ENCODE peak calls at places on chromosomes 7 and 10, in five cellular contexts. Z is brain microvascular endothelial cell, A is osteoblast, U is IMR-90, T is tibial artery. L is an unnamed sample.

GRCh38 chr7:73701357-73701995 is 18.0 kb downstream of the STX1A start:
- DNase-seq in Z (peak), A (peak), U (peak), T (no peak), L (no peak)

GRCh38 chr10:63114031-63114814 is 18.9 kb upstream of the NRBF2 start:
- DNase-seq in Z (peak), A (no peak), U (peak), T (peak), L (peak)

GRCh38 chr10:92184977-92185376 is 105.9 kb downstream of the CPEB3 start:
- DNase-seq in Z (no peak), A (no peak), U (no peak), T (no peak), L (no peak)

GRCh38 chr10:96540240-96540639 is 26.5 kb upstream of the TLL2 start:
- DNase-seq in Z (no peak), A (no peak), U (no peak), T (no peak), L (no peak)

GRCh38 chr7:138116156-138116555 is 39.9 kb downstream of the AKR1D1 start:
- DNase-seq in Z (peak), A (peak), U (peak), T (no peak), L (peak)

GRCh38 chr7:15853832-15854470 is 167.5 kb upstream of the MEOX2 start:
- DNase-seq in Z (no peak), A (no peak), U (peak), T (no peak), L (no peak)

GRCh38 chr10:97690138-97690537 is 3.1 kb upstream of the AVPI1 start:
- DNase-seq in Z (no peak), A (no peak), U (no peak), T (peak), L (no peak)

GRCh38 chr10:20118119-20118518 is 301.9 kb downstream of the PLXDC2 start:
- DNase-seq in Z (no peak), A (no peak), U (no peak), T (no peak), L (no peak)

GRCh38 chr10:101027281-101027680 is 3.6 kb downstream of the PDZD7 start:
- DNase-seq in Z (no peak), A (peak), U (no peak), T (no peak), L (no peak)

GRCh38 chr10:132122097-132122861 is 56.5 kb downstream of the JAKMIP3 start:
- DNase-seq in Z (no peak), A (no peak), U (no peak), T (no peak), L (no peak)

GRCh38 chr10:30752481-30752881 is 122.9 kb upstream of the LYZL2 start:
- DNase-seq in Z (no peak), A (no peak), U (no peak), T (no peak), L (no peak)
- H3K27ac ChIP-seq in Z (no peak), A (no peak), U (peak), T (no peak), L (no peak)

GRCh38 chr7:117117172-117117571 is 163.9 kb downstream of the ST7 start:
- DNase-seq in Z (no peak), A (no peak), U (no peak), T (no peak), L (no peak)
- H3K27ac ChIP-seq in Z (no peak), A (no peak), U (no peak), T (no peak), L (no peak)

GRCh38 chr10:124558901-124559321 is 97.3 kb downstream of the LHPP start:
- DNase-seq in Z (no peak), A (peak), U (peak), T (peak), L (no peak)
- H3K27ac ChIP-seq in Z (no peak), A (no peak), U (no peak), T (peak), L (no peak)

DNA sequence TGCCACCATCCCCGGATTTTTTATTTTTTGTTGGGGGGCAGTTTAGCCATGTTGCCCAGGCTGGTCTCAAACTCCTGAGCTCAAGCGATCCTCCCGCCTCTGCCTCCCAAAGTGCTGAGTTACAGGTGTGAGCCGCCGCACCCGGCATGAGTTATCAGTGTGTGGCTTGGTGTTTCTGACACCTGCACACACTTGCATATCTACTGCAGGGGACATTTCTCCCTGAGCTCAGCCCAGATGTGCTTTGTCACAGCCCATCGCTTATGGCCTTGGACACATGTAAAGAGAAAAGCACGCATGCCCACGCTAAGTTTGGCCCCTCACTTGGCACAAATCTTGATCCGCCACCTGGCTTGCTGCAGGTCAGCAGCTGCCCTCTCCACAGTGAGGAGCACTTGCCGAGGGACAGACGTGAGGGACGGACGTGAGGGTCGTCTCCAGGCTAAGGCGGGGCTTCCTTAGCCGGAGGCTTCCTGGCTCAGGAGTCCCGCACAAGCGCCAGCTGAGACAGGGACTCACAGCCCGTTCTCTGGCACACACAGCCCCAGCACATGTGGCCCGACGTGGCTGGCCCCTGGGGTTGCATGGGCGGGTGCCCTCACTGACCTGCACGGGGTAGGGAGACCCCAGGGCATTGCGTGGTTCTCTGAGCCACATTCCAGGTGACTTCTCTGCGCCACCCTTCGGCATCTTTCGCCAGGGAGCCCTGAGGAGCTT is 11.8 kb downstream of the CYP2W1 start:
- DNase-seq in Z (no peak), A (no peak), U (no peak), T (no peak), L (no peak)
- H3K27ac ChIP-seq in Z (no peak), A (no peak), U (no peak), T (no peak), L (no peak)

GRCh38 chr10:76191371-76191770 is 759.9 kb downstream of the LRMDA start:
- DNase-seq in Z (no peak), A (no peak), U (no peak), T (no peak), L (no peak)
- H3K27ac ChIP-seq in Z (no peak), A (no peak), U (no peak), T (no peak), L (no peak)

DNA sequence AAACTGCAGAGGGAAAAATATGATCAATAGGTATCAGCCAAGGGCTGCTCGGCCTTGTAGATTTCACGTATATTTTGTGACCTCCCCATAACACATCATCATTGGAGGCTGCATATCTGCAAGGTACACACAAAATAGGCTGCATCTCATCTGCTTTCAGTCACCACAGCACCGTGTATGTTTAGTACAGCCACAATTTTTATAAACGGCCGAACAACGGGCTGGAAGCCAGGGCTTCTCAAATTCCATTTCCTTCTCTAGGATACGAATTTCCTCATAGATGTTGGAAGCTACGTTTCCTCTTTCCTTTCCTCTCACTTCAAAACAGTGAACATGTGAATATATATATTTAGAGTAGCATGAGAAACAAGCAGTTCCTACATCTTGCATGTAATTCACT is 20.2 kb upstream of the FOXK1 start:
- DNase-seq in Z (peak), A (peak), U (peak), T (no peak), L (no peak)
- H3K27ac ChIP-seq in Z (no peak), A (no peak), U (no peak), T (no peak), L (no peak)

DNA sequence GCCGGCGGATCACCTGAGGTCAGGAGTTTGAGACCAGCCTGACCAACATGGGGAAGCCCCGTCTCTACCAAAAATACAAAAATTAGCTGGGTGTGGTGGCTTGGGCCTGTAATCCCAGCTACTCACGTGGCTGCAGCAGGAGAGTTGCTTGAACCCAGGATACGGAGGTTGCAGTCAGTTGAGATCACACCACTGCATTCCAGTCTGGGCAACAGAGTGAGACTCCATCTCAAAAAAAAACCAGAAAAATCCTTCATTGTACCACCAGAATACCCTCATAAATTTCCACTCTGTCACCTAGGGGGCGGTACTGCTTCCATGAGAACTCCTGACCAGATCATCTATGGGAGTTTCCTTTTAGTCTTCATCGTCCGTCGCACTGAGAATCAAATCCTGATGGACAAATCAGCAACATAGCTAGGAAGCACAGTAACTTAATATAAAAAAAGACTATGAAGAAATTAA is 225.8 kb upstream of the KLF14 start:
- DNase-seq in Z (peak), A (peak), U (peak), T (no peak), L (no peak)
- H3K27ac ChIP-seq in Z (peak), A (peak), U (peak), T (no peak), L (no peak)

L was measured in lung.